ENCODE peak calls at places on chromosomes 7 and 10, in four cellular contexts. O is mesendoderm, Z is H9, F is IMR-90. P is an unnamed sample.

GRCh38 chr10:60662917-60663614 is 115.2 kb upstream of the CDK1 start:
- DNase-seq in O (peak), Z (no peak), F (peak), P (peak)

GRCh38 chr7:22150221-22150620 is 204.5 kb upstream of the CDCA7L start:
- DNase-seq in O (no peak), Z (no peak), F (peak), P (peak)

GRCh38 chr7:134605978-134606923 is 40.4 kb upstream of the BPGM start:
- DNase-seq in O (peak), Z (peak), F (peak), P (peak)

GRCh38 chr7:13077466-13077865 is 390.0 kb downstream of the ARL4A start:
- DNase-seq in O (no peak), Z (no peak), F (peak), P (peak)

GRCh38 chr10:74067373-74068370 is 69.8 kb downstream of the VCL start:
- DNase-seq in O (no peak), Z (no peak), F (no peak), P (no peak)

GRCh38 chr7:131544449-131545425 is 11.7 kb downstream of the PODXL start:
- DNase-seq in O (peak), Z (no peak), F (peak), P (no peak)

GRCh38 chr7:6536262-6536770 is 14.9 kb downstream of the GRID2IP start:
- DNase-seq in O (no peak), Z (no peak), F (no peak), P (no peak)

GRCh38 chr10:61642692-61643091 is 20.0 kb upstream of the CABCOCO1 start:
- DNase-seq in O (no peak), Z (no peak), F (peak), P (no peak)

GRCh38 chr7:105298439-105298894 is 90.3 kb downstream of the SRPK2 start:
- DNase-seq in O (no peak), Z (peak), F (no peak), P (no peak)

GRCh38 chr10:70780772-70781171 is 4.4 kb downstream of the TBATA start:
- DNase-seq in O (no peak), Z (no peak), F (no peak), P (no peak)

GRCh38 chr10:70783056-70783684 is 2.0 kb downstream of the TBATA start:
- DNase-seq in O (no peak), Z (no peak), F (no peak), P (no peak)

GRCh38 chr10:70781461-70782051 is 3.6 kb downstream of the TBATA start:
- DNase-seq in O (no peak), Z (no peak), F (no peak), P (no peak)

GRCh38 chr10:70784476-70784875 is 701 bp downstream of the TBATA start:
- DNase-seq in O (peak), Z (no peak), F (peak), P (no peak)

DNA sequence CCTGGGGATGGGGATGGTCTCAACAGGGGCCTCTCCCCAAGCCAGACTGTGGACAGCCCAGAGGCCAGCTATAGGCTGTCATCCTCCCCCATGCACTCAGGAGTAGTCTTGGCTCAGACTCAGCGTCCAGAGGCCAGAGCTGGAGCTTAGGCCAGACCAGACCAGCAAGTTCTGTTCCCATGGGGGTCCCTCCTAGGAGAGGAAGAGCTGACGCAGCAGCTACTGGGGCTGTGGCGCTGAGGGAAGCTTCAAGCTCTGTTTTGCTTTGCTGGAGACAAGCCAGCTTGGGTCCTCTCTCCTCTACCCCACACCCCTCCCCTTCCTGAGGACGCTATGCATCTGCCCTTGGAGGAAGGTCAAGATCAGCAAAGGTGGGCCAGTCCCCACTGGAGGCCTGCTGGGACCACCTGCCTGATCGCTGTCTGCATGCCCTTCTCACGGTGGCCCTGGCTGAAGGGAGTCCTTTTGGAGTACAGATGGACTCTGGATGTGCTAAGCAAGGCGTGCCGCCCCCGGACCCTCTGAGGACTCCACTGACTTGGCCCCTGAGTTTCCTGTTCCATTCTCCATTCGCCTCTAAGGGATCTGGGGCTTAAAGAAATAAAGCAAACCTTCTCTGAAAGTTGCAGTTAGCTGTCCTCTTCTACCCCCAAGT is 2.6 kb downstream of the TBATA start:
- DNase-seq in O (no peak), Z (no peak), F (no peak), P (no peak)
- H2BK5ac ChIP-seq in O (no peak), Z (no peak), F (no peak), P (no peak)

DNA sequence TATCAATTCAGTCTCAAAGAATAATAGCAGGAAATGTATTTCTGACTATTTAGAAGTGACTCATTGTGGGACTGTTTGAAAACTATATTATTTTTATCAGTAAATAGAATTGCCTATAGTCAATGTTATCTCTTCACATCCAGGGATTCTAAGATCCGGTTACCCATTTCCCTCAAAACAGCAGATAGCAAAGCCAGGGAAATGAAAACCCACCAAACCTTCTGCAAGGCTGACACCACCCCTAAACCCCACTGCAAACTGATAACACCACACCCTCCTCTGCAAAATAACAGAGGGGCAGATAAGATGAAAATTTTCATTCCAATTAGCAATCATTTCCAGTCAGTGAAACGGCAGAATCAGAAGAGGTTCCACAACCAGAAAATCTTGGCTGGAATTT is 179.7 kb upstream of the BMPER start:
- DNase-seq in O (peak), Z (no peak), F (no peak), P (no peak)
- H3K27ac ChIP-seq in O (peak), Z (no peak), F (no peak), P (no peak)

GRCh38 chr7:36758879-36759278 is 34.6 kb upstream of the AOAH start:
- DNase-seq in O (no peak), Z (no peak), F (no peak), P (no peak)

GRCh38 chr7:36760856-36761762 is 36.8 kb upstream of the AOAH start:
- DNase-seq in O (no peak), Z (no peak), F (no peak), P (no peak)

GRCh38 chr7:36752026-36752735 is 27.9 kb upstream of the AOAH start:
- DNase-seq in O (no peak), Z (no peak), F (no peak), P (no peak)

DNA sequence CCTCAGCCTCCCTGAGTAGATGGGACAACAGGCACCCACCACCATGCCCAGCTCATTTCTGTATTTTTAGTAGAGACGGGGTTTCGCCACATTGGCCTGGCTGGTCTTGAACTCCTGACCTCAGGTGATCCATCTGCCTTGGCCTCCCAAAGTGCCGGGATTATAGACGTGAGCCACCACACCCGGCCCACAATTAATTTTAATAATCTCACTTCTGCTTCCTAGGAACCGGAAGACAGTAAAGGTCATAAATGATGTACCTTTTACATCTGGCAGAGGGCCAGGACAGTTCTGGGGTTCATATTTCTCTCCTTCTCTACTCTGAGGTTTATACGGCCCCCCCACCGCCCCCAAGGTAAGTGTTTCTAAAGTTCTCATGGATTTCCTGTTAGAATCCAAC is 31.2 kb upstream of the AOAH start:
- DNase-seq in O (no peak), Z (no peak), F (no peak), P (no peak)
- H2BK120ac ChIP-seq in O (no peak), Z (no peak), F (no peak), P (no peak)

GRCh38 chr7:43394441-43395130 is 188.3 kb upstream of the STK17A start:
- DNase-seq in O (no peak), Z (no peak), F (no peak), P (no peak)

GRCh38 chr7:43385856-43386255 is 197.1 kb upstream of the STK17A start:
- DNase-seq in O (no peak), Z (no peak), F (peak), P (no peak)

GRCh38 chr7:43391518-43391917 is 191.4 kb upstream of the STK17A start:
- DNase-seq in O (peak), Z (no peak), F (no peak), P (no peak)

GRCh38 chr7:43392638-43393037 is 190.3 kb upstream of the STK17A start:
- DNase-seq in O (no peak), Z (no peak), F (no peak), P (no peak)

DNA sequence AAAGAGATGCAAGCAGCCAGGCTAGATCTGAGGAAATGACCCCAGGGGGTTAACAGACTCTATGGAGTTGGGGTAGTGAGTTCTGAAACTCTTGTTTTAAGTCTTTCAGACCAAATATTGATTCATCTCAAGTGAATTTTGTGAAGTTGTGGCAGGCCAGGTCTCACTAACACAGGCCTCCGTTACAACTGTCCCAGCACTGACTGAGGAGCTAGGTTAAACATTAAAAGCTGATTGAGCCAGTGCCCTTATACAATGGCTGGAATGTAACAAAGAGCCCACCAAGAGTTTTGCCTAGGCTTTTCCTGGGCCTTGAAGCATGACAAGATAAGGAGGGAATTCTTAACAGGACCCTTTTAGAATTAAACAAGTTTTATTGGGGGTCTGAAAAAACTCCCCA is 192.3 kb upstream of the STK17A start:
- DNase-seq in O (peak), Z (no peak), F (no peak), P (no peak)
- H2BK5ac ChIP-seq in O (no peak), Z (no peak), F (no peak), P (no peak)

GRCh38 chr10:118841881-118842605 is 87.3 kb upstream of the CACUL1 start:
- DNase-seq in O (no peak), Z (no peak), F (no peak), P (no peak)

GRCh38 chr10:118844731-118845573 is 90.2 kb upstream of the CACUL1 start:
- DNase-seq in O (no peak), Z (no peak), F (no peak), P (no peak)

GRCh38 chr10:118842826-118843624 is 88.3 kb upstream of the CACUL1 start:
- DNase-seq in O (no peak), Z (no peak), F (no peak), P (no peak)

GRCh38 chr10:118843647-118844265 is 89.0 kb upstream of the CACUL1 start:
- DNase-seq in O (no peak), Z (no peak), F (no peak), P (no peak)

DNA sequence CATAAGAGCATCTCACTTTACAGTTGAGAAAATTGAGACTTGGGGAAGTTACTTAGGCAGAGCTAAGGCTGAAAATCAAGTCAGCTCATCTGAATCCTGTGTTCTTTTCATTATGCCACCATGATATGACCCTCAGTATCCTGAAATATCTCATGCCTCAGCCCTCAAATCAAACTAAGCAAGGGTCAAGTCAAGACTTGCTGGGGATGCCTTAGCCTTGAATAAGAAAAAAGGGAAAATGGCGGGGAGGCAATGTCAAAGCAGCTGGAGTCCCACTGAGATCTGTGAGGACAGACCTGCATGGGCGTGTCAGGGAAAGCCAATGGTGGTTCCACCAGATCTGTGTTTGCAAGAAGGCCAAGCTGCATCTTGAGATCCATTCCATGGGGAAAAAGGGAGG is 91.0 kb upstream of the CACUL1 start:
- DNase-seq in O (no peak), Z (no peak), F (no peak), P (no peak)
- H3K27ac ChIP-seq in O (no peak), Z (no peak), F (no peak), P (no peak)

GRCh38 chr10:43962346-43963191 is 313.9 kb upstream of the ZNF32 start:
- DNase-seq in O (no peak), Z (no peak), F (peak), P (no peak)
- H2BK120ac ChIP-seq in O (no peak), Z (no peak), F (no peak), P (no peak)

GRCh38 chr7:44796034-44796503 is 412 bp upstream of the PPIA start:
- DNase-seq in O (peak), Z (no peak), F (peak), P (peak)
- H2BK5ac ChIP-seq in O (peak), Z (peak), F (peak), P (peak)

GRCh38 chr7:98334077-98334476 is 52.6 kb downstream of the BRI3 start:
- DNase-seq in O (no peak), Z (no peak), F (no peak), P (no peak)

GRCh38 chr7:98330926-98331529 is 49.5 kb downstream of the BRI3 start:
- DNase-seq in O (no peak), Z (no peak), F (no peak), P (peak)

GRCh38 chr7:98329100-98329871 is 47.8 kb downstream of the BRI3 start:
- DNase-seq in O (peak), Z (no peak), F (peak), P (no peak)

GRCh38 chr7:98324782-98325181 is 43.3 kb downstream of the BRI3 start:
- DNase-seq in O (no peak), Z (no peak), F (no peak), P (no peak)

DNA sequence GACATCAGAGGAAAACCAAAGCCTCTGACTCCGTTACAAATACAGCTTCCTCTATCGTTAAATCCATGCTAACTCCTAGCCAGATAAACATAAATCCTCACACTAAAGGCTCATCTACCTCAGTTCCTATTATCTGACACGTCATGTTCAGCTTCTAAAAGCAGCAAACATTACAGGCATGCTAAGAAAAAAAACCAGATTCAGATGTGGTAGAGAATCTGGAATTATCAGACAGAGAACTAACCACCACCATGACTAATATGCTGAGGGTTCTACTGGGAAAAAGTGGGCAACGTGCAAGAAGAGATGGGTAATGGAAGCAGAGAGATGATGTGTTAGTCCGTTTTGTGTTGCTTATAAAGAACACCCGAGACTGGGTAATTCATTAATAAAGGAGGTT is 48.5 kb downstream of the BRI3 start:
- DNase-seq in O (no peak), Z (no peak), F (peak), P (peak)
- H3K27ac ChIP-seq in O (peak), Z (no peak), F (no peak), P (peak)